ENCODE peak calls at places on chromosome X, in six cellular contexts. L, N, I, W, X and C are unnamed samples.

GRCh38 chrX:74422576-74423288 is 1.4 kb downstream of the SLC16A2 start:
- DNase-seq in I (peak; percentile 66), X (no peak), W (no peak), N (peak; percentile 80), L (no peak), C (no peak)

GRCh38 chrX:16664059-16664458 is 14.1 kb downstream of the S100G start:
- DNase-seq in L (no peak), N (peak; percentile 19), I (peak; percentile 67), W (no peak), X (peak; percentile 60), C (no peak)

GRCh38 chrX:8919801-8920200 is 114.1 kb downstream of the FAM9B start:
- DNase-seq in W (no peak), I (no peak), X (no peak), L (no peak), N (no peak), C (no peak)

GRCh38 chrX:49840679-49841078 is 11.6 kb downstream of the PAGE4 start:
- DNase-seq in X (peak; percentile 56), N (peak; percentile 57), I (peak; percentile 35), L (peak; percentile 36), W (peak; percentile 57), C (peak; percentile 23)

GRCh38 chrX:79138658-79139241 is 5.7 kb upstream of the GPR174 start:
- DNase-seq in I (no peak), W (no peak), N (no peak), X (no peak), L (peak; percentile 87), C (no peak)

GRCh38 chrX:109716431-109717028 is 16.5 kb downstream of the ACSL4 start:
- DNase-seq in I (peak; percentile 31), W (no peak), X (no peak), N (peak; percentile 16), L (no peak), C (no peak)

GRCh38 chrX:132426695-132427281 is 62.0 kb downstream of the MBNL3 start:
- DNase-seq in N (peak; percentile 48), W (no peak), I (peak; percentile 54), X (peak; percentile 73), L (no peak), C (peak; percentile 82)

GRCh38 chrX:33434256-33435092 is 223.1 kb upstream of the DMD start:
- DNase-seq in W (no peak), L (peak; percentile 73), N (peak; percentile 39), X (peak; percentile 66), I (peak; percentile 37), C (no peak)

GRCh38 chrX:148664171-148664570 is 163.8 kb downstream of the AFF2 start:
- DNase-seq in X (no peak), N (no peak), I (no peak), L (no peak), W (no peak), C (no peak)

GRCh38 chrX:134949271-134949670 is 41.5 kb upstream of the SMIM10 start:
- DNase-seq in L (no peak), X (peak; percentile 49), N (peak; percentile 26), I (peak; percentile 62), W (peak; percentile 62), C (no peak)

GRCh38 chrX:41921492-41922124 is 1.7 kb downstream of the CASK start:
- DNase-seq in X (peak; percentile 24), N (peak; percentile 68), I (peak; percentile 37), W (no peak), L (peak; percentile 17), C (no peak)

GRCh38 chrX:29478336-29479069 is 736.9 kb upstream of the MAGEB2 start:
- DNase-seq in W (peak; percentile 36), I (peak; percentile 26), X (peak; percentile 51), N (peak; percentile 57), L (peak; percentile 8), C (no peak)

GRCh38 chrX:93538575-93538974 is 134.8 kb downstream of the NAP1L3 start:
- DNase-seq in L (no peak), X (peak; percentile 25), N (peak; percentile 8), I (no peak), W (no peak), C (no peak)

GRCh38 chrX:129787336-129788055 is 7.7 kb downstream of the SASH3 start:
- DNase-seq in W (no peak), L (no peak), X (no peak), N (no peak), I (no peak), C (no peak)

GRCh38 chrX:137915466-137915865 is 349.5 kb downstream of the ZIC3 start:
- DNase-seq in N (no peak), W (no peak), X (no peak), L (no peak), I (no peak), C (no peak)

GRCh38 chrX:148567229-148567628 is 66.8 kb downstream of the AFF2 start:
- DNase-seq in L (no peak), W (no peak), I (peak; percentile 25), N (peak; percentile 59), X (no peak), C (no peak)

GRCh38 chrX:93422693-93423092 is 250.7 kb downstream of the NAP1L3 start:
- DNase-seq in X (peak; percentile 58), N (peak; percentile 24), I (peak; percentile 1), L (peak; percentile 1), W (no peak), C (no peak)

GRCh38 chrX:12411831-12412230 is 273.6 kb downstream of the FRMPD4 start:
- DNase-seq in N (no peak), L (no peak), W (no peak), I (peak; percentile 10), X (no peak), C (no peak)

GRCh38 chrX:23668335-23668734 is 1.0 kb downstream of the PRDX4 start:
- DNase-seq in L (no peak), N (peak; percentile 29), W (no peak), X (peak; percentile 23), I (no peak), C (no peak)

GRCh38 chrX:111086521-111087127 is 9.4 kb upstream of the PAK3 start:
- DNase-seq in X (no peak), L (no peak), W (no peak), I (no peak), N (no peak), C (no peak)

GRCh38 chrX:110941906-110942305 is 146.3 kb upstream of the CHRDL1 start:
- DNase-seq in W (no peak), X (no peak), L (no peak), I (no peak), N (no peak), C (no peak)

GRCh38 chrX:149903889-149904748 is 23.1 kb downstream of the MAGEA8 start:
- DNase-seq in N (peak; percentile 33), I (peak; percentile 6), L (no peak), X (no peak), W (no peak), C (no peak)

GRCh38 chrX:48899078-48899410 is 1.3 kb downstream of the PQBP1 start:
- DNase-seq in W (no peak), L (no peak), N (no peak), X (no peak), I (no peak), C (no peak)

GRCh38 chrX:68997911-68998310 is 167.3 kb downstream of the PJA1 start:
- DNase-seq in N (peak; percentile 63), L (no peak), I (peak; percentile 83), W (no peak), X (peak; percentile 16), C (no peak)

GRCh38 chrX:78329486-78329885 is 2.1 kb upstream of the CYSLTR1 start:
- DNase-seq in N (no peak), X (no peak), L (no peak), W (no peak), I (no peak), C (no peak)

GRCh38 chrX:34656842-34657780 is at the start of gene TMEM47:
- DNase-seq in I (peak; percentile 70), W (no peak), N (peak; percentile 84), L (no peak), X (peak; percentile 73), C (no peak)

DNA sequence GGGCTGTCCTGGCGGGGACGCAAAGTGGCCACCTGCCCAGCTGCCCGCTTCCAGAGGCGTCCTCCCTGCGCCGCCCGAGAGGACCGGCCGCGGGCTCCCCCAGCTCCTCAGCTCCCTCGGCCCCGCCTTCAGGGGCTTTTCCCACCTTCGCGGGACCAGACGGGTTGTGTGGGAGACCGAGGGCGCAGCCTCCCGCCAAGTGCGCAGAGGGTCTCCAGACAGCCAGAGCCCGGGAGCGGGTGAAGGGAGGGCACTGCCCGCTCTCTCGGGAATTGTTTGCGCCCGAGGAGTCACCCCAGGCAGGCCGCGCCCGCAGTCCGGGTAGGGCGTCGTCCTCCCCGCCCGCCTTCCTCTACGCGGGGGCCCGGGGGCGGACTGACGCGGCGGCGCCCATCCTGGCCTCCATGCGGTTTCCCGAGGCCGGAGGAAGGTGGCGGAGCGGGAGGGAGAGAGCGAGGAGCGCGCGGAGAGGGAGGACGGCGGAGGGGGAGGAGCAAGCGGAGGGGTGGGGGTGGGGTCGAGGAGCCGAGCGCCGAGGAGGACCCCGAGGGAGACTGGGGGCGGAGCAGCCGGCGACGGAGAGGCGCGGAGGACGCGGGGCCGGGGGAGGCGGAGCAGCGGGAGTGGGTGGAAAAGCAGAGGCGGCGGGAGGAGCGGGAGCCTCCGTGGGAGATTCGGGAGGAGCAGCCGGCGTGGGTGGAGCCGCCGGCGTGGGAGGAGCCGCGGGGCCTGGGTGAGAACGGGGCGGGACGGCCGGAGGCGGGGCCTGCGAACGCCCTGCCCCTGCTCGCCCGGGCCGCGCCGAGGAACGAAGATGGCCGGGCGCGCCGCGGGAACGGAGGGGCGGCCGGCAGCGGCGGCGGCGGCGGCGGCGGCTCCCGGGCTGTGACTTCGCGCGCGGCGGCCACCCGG is 47.6 kb downstream of the CLDN34 start:
- DNase-seq in W (peak; percentile 37), N (peak; percentile 87), L (peak; percentile 77), X (peak; percentile 87), I (peak; percentile 84), C (peak; percentile 63)
- H2AFZ ChIP-seq in W (no peak overlapping the region), N (peak overlapping the region; percentile 60), L (peak overlapping the region; percentile 61), X (peak overlapping the region; percentile 81), I (peak overlapping the region; percentile 91), C (peak overlapping the region; percentile 91)

DNA sequence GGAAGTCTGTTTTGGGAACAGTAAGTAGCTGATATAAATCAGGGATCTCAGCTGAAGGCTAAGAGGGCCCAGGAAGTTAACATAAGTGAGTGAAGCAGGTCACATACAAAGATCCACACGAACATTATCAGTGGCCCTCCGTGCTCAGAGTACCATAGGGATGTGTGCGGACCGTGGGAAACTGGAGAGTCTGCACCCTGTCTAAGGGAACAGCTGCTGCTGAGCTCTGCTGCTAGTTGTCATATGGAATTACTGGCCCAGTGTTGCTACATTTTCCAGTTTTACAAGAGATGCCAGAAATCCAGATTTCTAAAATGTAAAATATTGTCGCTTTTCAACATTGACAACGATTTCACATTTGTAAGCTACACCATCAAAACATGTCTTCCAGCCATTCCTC is 90.5 kb downstream of the RTL5 start:
- DNase-seq in X (no peak), L (no peak), N (no peak), W (no peak), I (no peak), C (no peak)
- H3K27ac ChIP-seq in X (no peak overlapping the region), L (no peak overlapping the region), N (no peak overlapping the region), W (no peak overlapping the region), I (no peak overlapping the region), C (no peak overlapping the region)

GRCh38 chrX:71052721-71053120 is 15.4 kb downstream of the SNX12 start:
- DNase-seq in N (no peak), W (no peak), X (no peak), L (no peak), I (no peak), C (no peak)
- H2AFZ ChIP-seq in N (no peak overlapping the region), W (no peak overlapping the region), X (no peak overlapping the region), L (no peak overlapping the region), I (no peak overlapping the region), C (no peak overlapping the region)

DNA sequence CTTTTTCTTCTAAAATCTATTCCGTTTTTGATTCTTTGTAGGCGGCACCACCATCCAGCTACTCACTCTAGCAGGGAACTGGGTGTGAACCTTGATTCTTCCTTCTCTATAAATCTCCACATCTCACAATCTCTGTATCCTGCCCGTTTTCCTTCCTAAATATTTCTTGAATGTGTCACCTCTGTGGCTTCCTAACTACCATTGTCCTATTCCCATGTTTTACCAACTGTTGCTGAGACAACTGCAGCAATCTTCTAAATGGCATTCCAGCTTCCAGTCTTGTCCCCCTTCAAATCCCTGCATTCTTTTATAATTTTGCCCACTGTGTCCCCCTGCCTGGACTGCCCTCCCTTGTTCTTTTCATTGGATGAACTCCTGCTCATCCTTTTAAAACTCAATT is 641.3 kb downstream of the RPA4 start:
- DNase-seq in W (no peak), I (no peak), N (peak; percentile 1), L (no peak), X (peak; percentile 78), C (no peak)
- H3K27ac ChIP-seq in W (no peak overlapping the region), I (no peak overlapping the region), N (no peak overlapping the region), L (no peak overlapping the region), X (peak overlapping the region; percentile 90), C (no peak overlapping the region)